ENCODE peak calls at places on chromosomes 7 and 10, in eight cellular contexts. Y is activated CD4-positive, alpha-beta T cell treated with anti-CD3 and anti-CD28 coated beads for 24 hours; B is tibial artery; G is HEK293T; T is SW 1271; F is upper lobe of left lung; E is left ventricle myocardium superior; V is effector memory CD4-positive, alpha-beta T cell. O is an unnamed sample.

GRCh38 chr7:131908719-131909118 is 352.3 kb upstream of the PODXL start:
- DNase-seq in F (no peak), T (no peak), G (no peak), V (no peak), B (no peak), E (no peak), Y (no peak), O (no peak)

GRCh38 chr10:96991313-96991841 is 159.3 kb downstream of the LCOR start:
- DNase-seq in Y (no peak), E (no peak), F (no peak), V (no peak), B (no peak), G (no peak), T (no peak), O (peak)

GRCh38 chr7:151428393-151429231 is 11.3 kb downstream of the CRYGN start:
- DNase-seq in B (no peak), G (no peak), E (no peak), T (no peak), Y (no peak), V (no peak), F (no peak), O (no peak)

GRCh38 chr7:50970092-50970491 is 187.4 kb upstream of the GRB10 start:
- DNase-seq in G (no peak), E (no peak), Y (no peak), T (no peak), F (peak), B (no peak), V (no peak), O (no peak)

GRCh38 chr7:132666786-132667185 is 90.5 kb upstream of the PLXNA4 start:
- DNase-seq in B (no peak), T (no peak), G (no peak), Y (no peak), E (no peak), F (no peak), V (no peak), O (peak)

GRCh38 chr10:60350400-60350799 is 39.3 kb downstream of the ANK3 start:
- DNase-seq in E (no peak), V (no peak), G (no peak), Y (no peak), T (no peak), F (no peak), B (no peak), O (no peak)

GRCh38 chr10:90968448-90969086 is 47.7 kb upstream of the ANKRD1 start:
- DNase-seq in G (no peak), V (no peak), E (no peak), T (no peak), F (no peak), Y (no peak), B (no peak), O (peak)

GRCh38 chr7:139640678-139641077 is 117.2 kb downstream of the CLEC2L start:
- DNase-seq in F (peak), E (no peak), Y (no peak), G (no peak), B (no peak), V (no peak), T (no peak), O (no peak)

GRCh38 chr10:34444223-34445183 is 370.6 kb downstream of the PARD3 start:
- DNase-seq in G (no peak), B (no peak), Y (no peak), T (no peak), E (no peak), V (no peak), F (no peak), O (no peak)

GRCh38 chr10:71857934-71858890 is 7.2 kb upstream of the PSAP start:
- DNase-seq in G (no peak), F (peak), T (no peak), B (peak), E (peak), Y (no peak), V (no peak), O (no peak)

GRCh38 chr7:65980478-65981250 is 1.3 kb downstream of the GUSB start:
- DNase-seq in Y (peak), F (peak), E (peak), V (peak), T (peak), B (peak), G (no peak), O (peak)

GRCh38 chr7:78326189-78326588 is 527.6 kb downstream of the PHTF2 start:
- DNase-seq in E (no peak), B (no peak), Y (no peak), T (peak), F (no peak), G (no peak), V (no peak), O (peak)

GRCh38 chr10:102119417-102120141 is 589 bp downstream of the LDB1 start:
- DNase-seq in V (peak), E (peak), G (peak), T (peak), B (peak), Y (peak), F (peak), O (peak)

GRCh38 chr7:50798126-50798525 is 15.4 kb upstream of the GRB10 start:
- DNase-seq in G (no peak), E (no peak), Y (no peak), T (no peak), V (no peak), B (no peak), F (no peak), O (no peak)

GRCh38 chr10:126777726-126778125 is 107.2 kb upstream of the C10orf90 start:
- DNase-seq in G (no peak), B (no peak), V (no peak), T (no peak), F (no peak), Y (no peak), E (no peak), O (no peak)

GRCh38 chr10:60348982-60349381 is 40.7 kb downstream of the ANK3 start:
- DNase-seq in T (no peak), Y (no peak), F (no peak), B (no peak), G (no peak), V (no peak), E (no peak), O (no peak)

GRCh38 chr7:1130021-1130990 is 29.7 kb downstream of the ZFAND2A start:
- DNase-seq in E (no peak), F (no peak), B (no peak), T (no peak), G (no peak), V (no peak), Y (no peak), O (no peak)

GRCh38 chr7:22885824-22886255 is 63.2 kb upstream of the TOMM7 start:
- DNase-seq in B (no peak), F (no peak), G (no peak), Y (peak), V (no peak), E (no peak), T (no peak), O (peak)

GRCh38 chr7:116525298-116525912 is 569 bp downstream of the CAV1 start:
- DNase-seq in G (peak), F (peak), B (peak), Y (peak), V (no peak), E (peak), T (no peak), O (peak)

GRCh38 chr7:77455334-77455733 is 39.2 kb upstream of the GSAP start:
- DNase-seq in T (no peak), F (peak), V (no peak), G (no peak), B (peak), Y (no peak), E (peak), O (peak)

GRCh38 chr7:107939472-107940145 is 48.6 kb downstream of the DLD start:
- DNase-seq in E (peak), V (no peak), G (no peak), B (peak), F (no peak), Y (no peak), T (no peak), O (peak)

GRCh38 chr10:4073912-4074311 is 288.9 kb upstream of the KLF6 start:
- DNase-seq in G (no peak), B (peak), Y (no peak), T (no peak), F (no peak), E (peak), V (no peak), O (peak)

GRCh38 chr10:69180525-69181204 is 631 bp downstream of the SUPV3L1 start:
- DNase-seq in V (peak), F (no peak), Y (no peak), B (peak), T (no peak), E (no peak), G (no peak), O (peak)

GRCh38 chr7:20409961-20410360 is 79.3 kb downstream of the ITGB8 start:
- DNase-seq in V (no peak), Y (no peak), T (no peak), G (no peak), F (no peak), E (no peak), B (no peak), O (peak)

GRCh38 chr7:31043035-31043434 is 9.1 kb upstream of the ADCYAP1R1 start:
- DNase-seq in F (no peak), G (no peak), E (no peak), T (no peak), V (no peak), Y (no peak), B (no peak), O (no peak)

GRCh38 chr10:55163388-55163972 is 362.4 kb upstream of the PCDH15 start:
- DNase-seq in E (no peak), G (no peak), F (no peak), T (no peak), B (no peak), V (no peak), Y (no peak), O (no peak)

GRCh38 chr7:40726559-40726958 is 591.8 kb downstream of the SUGCT start:
- DNase-seq in F (peak), V (no peak), E (no peak), B (no peak), G (no peak), Y (no peak), T (no peak), O (no peak)

GRCh38 chr7:78052112-78052511 is 253.5 kb downstream of the PHTF2 start:
- DNase-seq in V (no peak), T (no peak), B (no peak), G (no peak), F (no peak), Y (no peak), E (no peak), O (no peak)

O was measured in ELR.